ENCODE peak calls at places on chromosome 17, in five cellular contexts. One of them, this sample, is unnamed.

GRCh38 chr17:8046306-8046928 is 7.6 kb downstream of the ALOX15B start:
- DNase-seq in nephron progenitor cell: no peak
- DNase-seq in GM23338: no peak
- DNase-seq in Ammon's horn: no peak
- DNase-seq in neuronal stem cell: no peak
- DNase-seq in this sample: no peak

GRCh38 chr17:7124923-7125322 is 10.3 kb upstream of the ASGR2 start:
- DNase-seq in nephron progenitor cell: no peak
- DNase-seq in GM23338: no peak
- DNase-seq in Ammon's horn: no peak
- DNase-seq in neuronal stem cell: no peak
- DNase-seq in this sample: no peak

GRCh38 chr17:39264119-39264518 is 38.4 kb upstream of the STAC2 start:
- DNase-seq in nephron progenitor cell: no peak
- DNase-seq in GM23338: no peak
- DNase-seq in Ammon's horn: no peak
- DNase-seq in neuronal stem cell: no peak
- DNase-seq in this sample: no peak

GRCh38 chr17:49074851-49075540 is 57.6 kb upstream of the B4GALNT2 start:
- DNase-seq in nephron progenitor cell: no peak
- DNase-seq in GM23338: no peak
- DNase-seq in Ammon's horn: no peak
- DNase-seq in neuronal stem cell: no peak
- DNase-seq in this sample: no peak

GRCh38 chr17:46772879-46773620 is 45.4 kb downstream of the WNT3 start:
- DNase-seq in nephron progenitor cell: no peak
- DNase-seq in GM23338: no peak
- DNase-seq in Ammon's horn: no peak
- DNase-seq in neuronal stem cell: no peak
- DNase-seq in this sample: no peak

GRCh38 chr17:49707246-49707607 is 537 bp downstream of the SLC35B1 start:
- DNase-seq in nephron progenitor cell: peak; percentile 21
- DNase-seq in GM23338: peak; percentile 43
- DNase-seq in Ammon's horn: no peak
- DNase-seq in neuronal stem cell: no peak
- DNase-seq in this sample: no peak

GRCh38 chr17:4703330-4703691 is 626 bp downstream of the PELP1 start:
- DNase-seq in nephron progenitor cell: no peak
- DNase-seq in GM23338: no peak
- DNase-seq in Ammon's horn: no peak
- DNase-seq in neuronal stem cell: no peak
- DNase-seq in this sample: no peak

GRCh38 chr17:27355419-27355818 is 61.5 kb downstream of the WSB1 start:
- DNase-seq in nephron progenitor cell: no peak
- DNase-seq in GM23338: no peak
- DNase-seq in Ammon's horn: no peak
- DNase-seq in neuronal stem cell: no peak
- DNase-seq in this sample: no peak

GRCh38 chr17:51046527-51047384 is 73.9 kb downstream of the SPAG9 start:
- DNase-seq in nephron progenitor cell: peak; percentile 82
- DNase-seq in GM23338: peak; percentile 95
- DNase-seq in Ammon's horn: peak; percentile 99
- DNase-seq in neuronal stem cell: peak; percentile 97
- DNase-seq in this sample: peak; percentile 81